ENCODE peak calls at places on chromosome 15, in eight cellular contexts. T is K562, D is IMR-90, L is fibroblast of lung, R is pancreas, E is endothelial cell of umbilical vein, B is stomach, O is upper lobe of left lung. Q is an unnamed sample.
A peak's percentile ranks its signal among the peaks of the same experiment; 100 is the strongest.

GRCh38 chr15:41562784-41563198 is 3.8 kb downstream of the TYRO3 start:
- DNase-seq in D (peak; percentile 37), O (no peak), L (peak; percentile 40), T (peak; percentile 80), E (no peak), B (no peak), R (no peak), Q (no peak)

GRCh38 chr15:78107471-78107870 is 15.1 kb downstream of the SH2D7 start:
- DNase-seq in T (no peak), R (no peak), B (no peak), L (no peak), D (no peak), O (no peak), E (no peak), Q (no peak)

GRCh38 chr15:51809457-51809856 is 20.0 kb upstream of the TMOD3 start:
- DNase-seq in B (no peak), R (no peak), L (no peak), D (no peak), O (no peak), T (no peak), E (no peak), Q (no peak)

GRCh38 chr15:89836255-89837133 is 21.8 kb upstream of the ANPEP start:
- DNase-seq in T (no peak), O (no peak), D (peak; percentile 96), E (no peak), R (no peak), L (peak; percentile 97), B (no peak), Q (no peak)

GRCh38 chr15:39407116-39407515 is 173.8 kb upstream of the THBS1 start:
- DNase-seq in O (no peak), E (no peak), T (no peak), R (no peak), B (no peak), L (no peak), D (peak; percentile 54), Q (no peak)

GRCh38 chr15:64536244-64536836 is 76.0 kb downstream of the ZNF609 start:
- DNase-seq in R (no peak), L (peak; percentile 91), D (peak; percentile 92), O (no peak), T (no peak), B (no peak), E (peak; percentile 91), Q (peak; percentile 47)

GRCh38 chr15:73368301-73369072 is at the start of gene HCN4:
- DNase-seq in R (no peak), T (peak; percentile 26), D (no peak), L (no peak), O (no peak), E (no peak), B (no peak), Q (no peak)

GRCh38 chr15:53246996-53247395 is 456.9 kb upstream of the ONECUT1 start:
- DNase-seq in E (no peak), T (no peak), R (no peak), B (no peak), L (peak; percentile 2), D (no peak), O (no peak), Q (no peak)

GRCh38 chr15:90564109-90564508 is 34.4 kb downstream of the CRTC3 start:
- DNase-seq in E (peak; percentile 20), R (no peak), T (no peak), O (no peak), L (no peak), B (no peak), D (no peak), Q (no peak)

GRCh38 chr15:60745469-60745971 is 266.6 kb upstream of the ICE2 start:
- DNase-seq in D (peak; percentile 30), E (no peak), O (peak; percentile 24), B (no peak), T (no peak), L (peak; percentile 35), R (no peak), Q (no peak)

GRCh38 chr15:41891946-41892345 is 1.9 kb downstream of the SPTBN5 start:
- DNase-seq in O (no peak), B (no peak), R (peak; percentile 57), E (no peak), L (no peak), D (no peak), T (no peak), Q (no peak)

GRCh38 chr15:72006382-72006781 is 111.6 kb downstream of the MYO9A start:
- DNase-seq in O (no peak), B (no peak), E (no peak), D (no peak), T (no peak), L (no peak), R (no peak), Q (no peak)

GRCh38 chr15:95303659-95304058 is 1026.8 kb upstream of the NR2F2 start:
- DNase-seq in L (no peak), D (no peak), R (no peak), O (no peak), T (no peak), B (no peak), E (no peak), Q (no peak)

GRCh38 chr15:95304874-95305271 is 1025.6 kb upstream of the NR2F2 start:
- DNase-seq in O (no peak), R (no peak), T (no peak), B (no peak), D (no peak), E (no peak), L (no peak), Q (no peak)

GRCh38 chr15:95302206-95302605 is 1028.3 kb upstream of the NR2F2 start:
- DNase-seq in T (no peak), R (no peak), B (no peak), E (peak; percentile 92), D (no peak), L (no peak), O (no peak), Q (no peak)

GRCh38 chr15:95302809-95303208 is 1027.7 kb upstream of the NR2F2 start:
- DNase-seq in R (no peak), B (no peak), O (no peak), E (peak; percentile 96), D (no peak), L (no peak), T (no peak), Q (no peak)

DNA sequence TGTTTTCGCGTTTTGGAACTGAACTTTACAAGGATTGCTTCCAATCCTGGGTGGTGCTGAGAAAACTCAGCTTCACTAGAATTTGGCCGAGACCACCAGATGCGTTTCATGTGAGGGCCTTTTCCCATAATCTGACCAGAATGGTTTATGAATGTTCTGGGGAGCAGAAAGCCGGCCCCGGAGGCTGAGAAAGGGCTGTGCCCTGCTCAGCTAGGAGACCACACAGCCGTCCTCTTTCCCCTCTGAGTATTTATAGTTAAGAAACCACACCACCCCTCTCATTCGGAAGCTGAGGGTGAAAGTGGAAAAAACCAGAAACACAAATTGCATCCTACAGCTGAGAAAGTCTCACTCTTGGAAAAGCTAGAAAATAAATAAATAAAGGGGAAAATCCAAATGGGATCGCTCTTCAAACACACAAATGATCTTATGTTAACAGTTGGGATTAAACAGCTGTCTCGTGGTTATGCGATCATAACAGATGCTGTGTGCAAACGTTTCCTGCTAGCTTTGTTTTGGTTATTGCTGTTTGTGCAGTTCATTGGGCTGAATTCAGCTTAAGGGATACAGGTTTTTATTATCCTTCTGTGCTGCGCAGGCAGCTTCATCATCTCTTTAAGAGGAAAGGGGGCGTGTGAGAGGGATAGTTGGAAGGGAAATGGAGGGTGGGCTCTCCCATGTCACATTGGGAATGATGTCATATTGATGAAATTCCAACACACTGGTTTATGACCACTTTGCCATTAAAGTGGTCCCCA is 1026.2 kb upstream of the NR2F2 start:
- DNase-seq in R (no peak), L (peak; percentile 34), E (peak; percentile 98), D (peak; percentile 92), O (no peak), B (no peak), T (no peak), Q (peak; percentile 89)
- H3K4me3 ChIP-seq in R (no peak overlapping the region), L (peak overlapping the region; percentile 32), E (no peak overlapping the region), D (no peak overlapping the region), O (no peak overlapping the region), B (no peak overlapping the region), T (no peak overlapping the region), Q (no peak overlapping the region)

GRCh38 chr15:56948766-56949105 is 30.3 kb downstream of the TCF12 start:
- DNase-seq in B (no peak), O (no peak), E (no peak), D (peak; percentile 45), L (no peak), T (no peak), R (no peak), Q (no peak)

GRCh38 chr15:56950979-56951378 is 32.5 kb downstream of the TCF12 start:
- DNase-seq in L (no peak), B (no peak), O (no peak), R (no peak), D (no peak), T (no peak), E (no peak), Q (no peak)

GRCh38 chr15:56957812-56958406 is 39.5 kb downstream of the TCF12 start:
- DNase-seq in O (no peak), E (peak; percentile 16), T (no peak), R (no peak), L (peak; percentile 23), B (no peak), D (no peak), Q (no peak)

GRCh38 chr15:56956538-56956937 is 38.1 kb downstream of the TCF12 start:
- DNase-seq in B (no peak), O (no peak), L (no peak), T (no peak), D (no peak), E (no peak), R (no peak), Q (no peak)

DNA sequence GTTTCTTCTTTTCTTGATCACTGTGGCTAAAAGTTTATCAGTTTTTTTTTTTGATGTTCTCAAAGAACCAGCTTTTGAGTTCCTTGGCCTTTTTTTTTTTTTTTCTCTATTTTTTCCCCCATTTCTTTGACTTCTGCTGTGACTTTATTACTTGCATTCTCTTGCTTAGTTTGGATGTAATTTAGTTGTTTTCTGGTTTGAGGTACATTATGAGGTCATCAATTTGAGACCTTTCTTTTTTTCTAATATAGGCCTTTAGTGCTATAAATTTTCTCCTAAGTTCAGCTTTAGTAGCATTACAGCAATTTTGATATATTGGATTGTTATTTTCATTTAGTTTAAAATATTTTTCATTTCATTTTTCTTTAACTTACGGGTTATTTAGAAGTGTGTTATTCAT is 35.3 kb downstream of the TCF12 start:
- DNase-seq in D (no peak), E (no peak), T (no peak), O (no peak), L (no peak), R (no peak), B (no peak), Q (no peak)
- H3K27ac ChIP-seq in D (no peak overlapping the region), E (no peak overlapping the region), T (no peak overlapping the region), O (no peak overlapping the region), L (no peak overlapping the region), R (no peak overlapping the region), B (no peak overlapping the region), Q (no peak overlapping the region)

GRCh38 chr15:70698991-70699390 is 64.4 kb downstream of the UACA start:
- DNase-seq in D (no peak), R (no peak), E (no peak), B (no peak), T (no peak), O (no peak), L (peak; percentile 70), Q (no peak)
- H3K36me3 ChIP-seq in D (peaks cover 4% of the 10 kb centered on the region), R (no peaks in the 10 kb centered on the region), E (peaks cover 2% of the 10 kb centered on the region), B (peaks cover 4% of the 10 kb centered on the region), T (no peaks in the 10 kb centered on the region), O (no peaks in the 10 kb centered on the region), L (peaks cover 6% of the 10 kb centered on the region), Q (peaks cover 14% of the 10 kb centered on the region)

DNA sequence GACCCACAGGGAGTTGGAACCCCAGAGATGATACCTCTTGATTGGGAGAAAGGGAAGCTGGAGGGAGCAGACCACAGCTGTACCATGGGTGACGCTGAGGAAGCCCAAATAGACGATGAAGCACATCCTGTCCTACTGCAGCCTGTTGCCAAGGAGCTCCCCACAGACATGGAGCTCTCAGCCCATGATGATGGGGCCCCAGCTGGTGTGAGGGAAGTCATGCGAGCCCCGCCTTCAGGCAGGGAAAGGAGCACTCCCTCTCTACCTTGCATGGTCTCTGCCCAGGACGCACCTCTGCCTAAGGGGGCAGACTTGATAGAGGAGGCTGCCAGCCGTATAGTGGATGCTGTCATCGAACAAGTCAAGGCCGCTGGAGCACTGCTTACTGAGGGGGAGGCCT is 201.1 kb downstream of the AKAP13 start:
- DNase-seq in R (peak; percentile 70), L (no peak), O (peak; percentile 76), D (no peak), E (no peak), T (no peak), B (peak; percentile 58), Q (no peak)
- H3K4me3 ChIP-seq in R (peak overlapping the region; percentile 57), L (no peak overlapping the region), O (peak overlapping the region; percentile 50), D (no peak overlapping the region), E (no peak overlapping the region), T (no peak overlapping the region), B (peak overlapping the region; percentile 56), Q (no peak overlapping the region)

Q was measured in SJSA1.